ENCODE peak calls at places on chromosomes 3 and 15, in seven cellular contexts. M is IMR-90, H is neuronal stem cell, Y is mesenchymal stem cell, K is H1, P is H9, I is trophoblast cell. T is an unnamed sample.

GRCh38 chr3:80696280-80696679 is 928.5 kb upstream of the ROBO1 start:
- DNase-seq in M (no peak), H (no peak), Y (no peak), K (no peak), P (no peak), I (peak), T (peak)

GRCh38 chr3:4994823-4995499 is 15.7 kb downstream of the BHLHE40 start:
- DNase-seq in M (peak), H (no peak), Y (peak), K (no peak), P (no peak), I (peak), T (peak)

GRCh38 chr3:112604536-112604935 is 36.4 kb downstream of the CCDC80 start:
- DNase-seq in M (peak), H (no peak), Y (peak), K (no peak), P (no peak), I (no peak), T (no peak)

GRCh38 chr3:107450254-107450653 is 72.5 kb upstream of the BBX start:
- DNase-seq in M (peak), H (no peak), Y (peak), K (no peak), P (no peak), I (no peak), T (no peak)

GRCh38 chr15:25366058-25366457 is 72.8 kb downstream of the UBE3A start:
- DNase-seq in M (no peak), H (no peak), Y (no peak), K (no peak), P (no peak), I (no peak), T (no peak)

GRCh38 chr3:45795882-45796765 is at the start of gene SLC6A20:
- DNase-seq in M (no peak), H (peak), Y (no peak), K (peak), P (peak), I (no peak), T (peak)

GRCh38 chr3:100289339-100289738 is 28.5 kb downstream of the TBC1D23 start:
- DNase-seq in M (peak), H (no peak), Y (no peak), K (no peak), P (no peak), I (no peak), T (no peak)

GRCh38 chr3:67017211-67017610 is 19.1 kb downstream of the KBTBD8 start:
- DNase-seq in M (peak), H (no peak), Y (no peak), K (no peak), P (no peak), I (peak), T (peak)

GRCh38 chr15:91908401-91908800 is 54.9 kb downstream of the SLCO3A1 start:
- DNase-seq in M (peak), H (no peak), Y (peak), K (no peak), P (no peak), I (no peak), T (no peak)

GRCh38 chr3:179653777-179654117 is 907 bp downstream of the USP13 start:
- DNase-seq in M (no peak), H (no peak), Y (no peak), K (no peak), P (no peak), I (no peak), T (no peak)

GRCh38 chr15:80934761-80935221 is 54.8 kb downstream of the MESD start:
- DNase-seq in M (peak), H (no peak), Y (peak), K (no peak), P (peak), I (no peak), T (peak)

GRCh38 chr15:93173369-93173768 is 84.4 kb upstream of the RGMA start:
- DNase-seq in M (no peak), H (no peak), Y (no peak), K (no peak), P (no peak), I (peak), T (peak)

GRCh38 chr15:59218099-59218498 is 11.5 kb downstream of the LDHAL6B start:
- DNase-seq in M (no peak), H (no peak), Y (no peak), K (no peak), P (no peak), I (no peak), T (no peak)

GRCh38 chr3:34176723-34177122 is 378.3 kb downstream of the PDCD6IP start:
- DNase-seq in M (no peak), H (no peak), Y (no peak), K (no peak), P (no peak), I (no peak), T (no peak)

GRCh38 chr15:99450896-99451358 is 114.9 kb upstream of the MEF2A start:
- DNase-seq in M (no peak), H (no peak), Y (no peak), K (peak), P (no peak), I (no peak), T (no peak)

GRCh38 chr3:12585970-12586369 is 29.1 kb downstream of the MKRN2 start:
- DNase-seq in M (no peak), H (no peak), Y (no peak), K (no peak), P (no peak), I (no peak), T (no peak)

GRCh38 chr15:31163769-31164572 is 62.4 kb upstream of the TRPM1 start:
- DNase-seq in M (no peak), H (no peak), Y (no peak), K (no peak), P (no peak), I (no peak), T (peak)

GRCh38 chr15:55319537-55320325 is 709 bp downstream of the PIGB start:
- DNase-seq in M (peak), H (no peak), Y (peak), K (no peak), P (no peak), I (no peak), T (no peak)

DNA sequence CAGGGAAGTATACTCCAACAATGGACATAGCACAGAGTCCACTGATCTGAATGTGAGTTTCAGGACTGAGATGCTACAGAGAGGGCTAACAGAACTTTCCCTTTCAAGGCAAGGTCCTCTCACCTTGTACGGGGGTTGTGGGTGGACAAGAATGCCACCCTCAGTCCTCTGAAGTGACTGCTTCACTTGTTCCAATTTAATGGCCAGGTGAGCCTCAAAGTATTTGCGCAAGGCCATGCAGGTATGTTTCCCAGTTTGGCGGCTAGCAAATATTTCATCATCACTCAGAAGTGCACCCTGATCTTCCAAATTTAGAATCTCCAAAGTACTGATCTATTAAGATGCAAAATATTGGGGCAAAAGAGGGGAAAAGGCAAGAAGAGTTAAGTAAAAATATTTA is 38.1 kb downstream of the RBM15B start:
- DNase-seq in M (no peak), H (no peak), Y (no peak), K (no peak), P (no peak), I (no peak), T (no peak)
- H4K8ac ChIP-seq in M (no peak), H (no peak), Y (no peak), K (no peak), P (no peak), I (no peak), T (no peak)

GRCh38 chr15:48564690-48565089 is 80.8 kb downstream of the FBN1 start:
- DNase-seq in M (no peak), H (no peak), Y (no peak), K (no peak), P (no peak), I (peak), T (peak)

GRCh38 chr15:48563944-48564343 is 81.6 kb downstream of the FBN1 start:
- DNase-seq in M (no peak), H (no peak), Y (no peak), K (no peak), P (no peak), I (no peak), T (no peak)

GRCh38 chr15:48569591-48570302 is 75.8 kb downstream of the FBN1 start:
- DNase-seq in M (no peak), H (no peak), Y (no peak), K (no peak), P (no peak), I (no peak), T (no peak)

GRCh38 chr15:48566669-48567068 is 78.8 kb downstream of the FBN1 start:
- DNase-seq in M (peak), H (no peak), Y (peak), K (no peak), P (no peak), I (peak), T (no peak)

GRCh38 chr15:48565560-48566482 is 79.7 kb downstream of the FBN1 start:
- DNase-seq in M (peak), H (no peak), Y (peak), K (no peak), P (no peak), I (peak), T (no peak)
- H4K8ac ChIP-seq in M (no peak), H (no peak), Y (no peak), K (no peak), P (no peak), I (no peak), T (no peak)

DNA sequence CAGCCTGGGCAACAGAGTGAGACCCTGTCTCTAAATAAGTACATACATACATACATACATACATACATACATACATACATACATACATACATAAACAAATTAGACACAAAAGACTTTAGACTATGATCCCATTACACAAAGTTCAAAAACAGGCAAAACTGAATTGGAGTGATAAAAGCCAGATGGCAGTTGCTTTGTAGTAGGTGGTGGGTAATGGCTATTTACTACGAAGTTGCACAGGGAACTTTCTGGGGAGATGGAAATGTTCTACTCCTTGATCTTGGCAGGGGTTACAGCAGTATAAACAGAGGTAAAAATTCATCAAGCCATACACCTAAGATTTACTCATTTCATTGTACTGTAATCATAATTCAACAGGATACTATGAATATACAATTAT is 63.7 kb upstream of the HRH1 start:
- DNase-seq in M (no peak), H (no peak), Y (no peak), K (no peak), P (no peak), I (no peak), T (no peak)
- H4K8ac ChIP-seq in M (no peak), H (no peak), Y (no peak), K (no peak), P (no peak), I (no peak), T (no peak)

GRCh38 chr3:188176884-188177283 is 22.9 kb downstream of the LPP start:
- DNase-seq in M (no peak), H (no peak), Y (no peak), K (no peak), P (no peak), I (no peak), T (no peak)

GRCh38 chr3:188179006-188179966 is 25.3 kb downstream of the LPP start:
- DNase-seq in M (peak), H (no peak), Y (peak), K (no peak), P (no peak), I (peak), T (peak)

GRCh38 chr3:188177721-188178120 is 23.8 kb downstream of the LPP start:
- DNase-seq in M (no peak), H (no peak), Y (no peak), K (no peak), P (no peak), I (peak), T (no peak)

GRCh38 chr3:188178293-188178950 is 24.5 kb downstream of the LPP start:
- DNase-seq in M (no peak), H (no peak), Y (no peak), K (no peak), P (no peak), I (peak), T (no peak)

DNA sequence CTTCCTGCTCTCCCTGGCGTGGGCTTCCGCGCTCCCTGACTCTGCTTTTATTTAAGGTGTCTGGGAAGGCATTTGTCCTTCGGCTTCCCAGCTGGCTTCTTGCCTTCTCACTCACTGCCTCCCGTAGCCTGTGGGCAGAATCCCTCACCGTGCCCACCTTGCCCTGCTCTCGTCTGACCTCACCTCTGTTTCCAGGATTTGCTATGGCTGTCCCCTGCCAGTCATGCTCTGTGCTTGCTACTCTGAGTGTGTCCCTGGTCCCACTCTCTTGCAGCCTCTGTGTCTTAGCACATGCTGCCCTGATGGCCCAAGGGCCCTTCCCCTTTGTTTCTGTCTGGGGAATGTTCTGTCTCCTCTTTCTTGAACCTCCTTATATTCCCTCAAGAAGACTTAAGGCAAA is 26.2 kb downstream of the LPP start:
- DNase-seq in M (no peak), H (no peak), Y (no peak), K (no peak), P (no peak), I (no peak), T (no peak)
- H4K8ac ChIP-seq in M (peak), H (no peak), Y (no peak), K (no peak), P (no peak), I (no peak), T (no peak)

DNA sequence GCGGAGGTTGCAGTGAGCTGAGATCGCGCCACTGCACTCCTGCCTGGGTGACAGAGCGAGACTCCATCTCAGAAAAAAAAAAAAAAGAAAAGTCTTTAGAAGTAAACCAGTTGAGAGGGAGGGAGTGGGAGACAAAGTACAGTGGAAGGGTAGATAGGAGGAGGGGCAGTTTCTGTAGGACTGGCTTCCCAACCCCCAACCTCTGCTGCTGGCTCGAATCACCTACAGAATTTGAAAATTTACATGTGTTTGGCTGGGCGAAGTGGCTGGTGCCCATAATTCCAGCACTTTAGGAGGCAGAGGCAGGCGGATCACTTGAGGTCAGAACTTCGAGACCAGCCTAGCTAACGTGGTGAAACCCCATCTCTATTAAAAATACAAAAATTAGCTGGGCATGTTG is 24.1 kb upstream of the SEMA4B start:
- DNase-seq in M (no peak), H (no peak), Y (no peak), K (no peak), P (peak), I (no peak), T (no peak)
- H4K8ac ChIP-seq in M (no peak), H (no peak), Y (no peak), K (no peak), P (no peak), I (no peak), T (no peak)

DNA sequence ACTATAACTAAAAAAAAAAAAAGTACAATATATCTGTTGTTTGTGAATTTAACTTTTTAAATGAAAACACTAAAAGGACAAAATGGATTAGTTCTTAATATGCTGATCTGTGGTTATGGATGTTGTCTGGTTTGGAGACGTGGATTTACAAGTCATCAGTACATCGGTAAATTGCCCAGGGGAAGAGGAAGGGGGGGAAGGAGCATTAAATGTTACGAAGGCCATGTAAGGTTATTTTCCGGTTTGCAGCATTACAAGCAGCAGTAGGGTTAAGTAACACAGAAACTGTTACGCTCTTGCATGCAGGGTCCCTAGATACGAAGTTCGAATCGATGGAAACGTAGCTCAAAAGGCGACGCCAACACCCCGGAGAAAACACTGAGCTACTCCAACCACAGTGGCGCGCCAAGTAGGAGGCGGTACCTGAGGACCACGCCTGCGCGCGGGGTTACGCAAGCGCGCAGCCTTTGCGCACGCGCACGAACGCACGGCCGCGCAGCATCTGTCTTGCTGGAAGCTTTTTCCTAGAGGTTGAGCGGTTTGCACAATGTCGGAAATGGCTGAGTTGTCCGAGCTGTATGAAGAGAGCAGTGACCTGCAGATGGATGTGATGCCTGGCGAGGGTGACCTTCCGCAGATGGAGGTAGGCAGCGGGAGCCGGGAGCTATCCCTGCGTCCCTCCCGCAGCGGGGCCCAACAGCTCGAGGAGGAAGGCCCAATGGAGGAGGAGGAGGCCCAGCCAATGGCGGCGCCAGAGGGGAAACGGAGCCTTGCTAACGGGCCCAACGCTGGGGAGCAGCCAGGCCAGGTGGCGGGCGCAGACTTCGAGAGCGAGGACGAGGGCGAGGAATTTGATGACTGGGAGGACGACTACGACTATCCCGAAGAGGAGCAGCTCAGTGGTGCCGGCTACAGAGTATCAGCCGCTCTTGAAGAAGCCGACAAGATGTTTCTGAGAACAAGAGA is at the start of gene EID1:
- DNase-seq in M (peak), H (peak), Y (peak), K (peak), P (peak), I (peak), T (peak)
- H4K8ac ChIP-seq in M (peak), H (no peak), Y (peak), K (peak), P (no peak), I (peak), T (no peak)

DNA sequence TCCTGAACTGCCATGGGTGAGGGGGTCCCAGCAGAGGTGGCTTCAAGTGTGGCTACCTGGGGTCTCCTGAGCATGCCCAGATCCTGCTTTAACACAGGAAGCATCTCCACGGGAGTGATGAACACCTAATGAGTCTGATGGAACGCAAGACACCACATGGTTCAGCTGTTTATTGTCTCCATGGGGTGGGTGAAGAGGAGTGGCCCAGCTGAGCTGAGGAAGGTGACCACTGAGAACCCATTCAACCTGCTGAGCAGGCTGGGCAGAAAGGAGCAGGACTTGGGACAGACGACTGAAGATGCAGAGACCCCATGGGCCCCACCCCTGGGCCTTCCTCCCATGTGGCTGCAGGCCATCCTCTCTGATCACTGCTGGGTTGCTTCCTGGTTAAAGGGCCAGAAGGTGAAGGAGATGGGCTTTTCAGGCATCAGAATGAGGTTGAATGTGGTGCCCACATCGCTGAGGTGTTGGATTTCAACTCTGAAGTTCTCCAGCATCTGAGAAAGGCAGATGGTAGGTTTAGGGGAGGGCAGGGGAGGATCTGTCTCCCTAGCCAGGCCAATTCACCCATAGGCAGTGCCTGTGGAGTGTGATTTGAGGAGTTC is 29.7 kb downstream of the CYP11A1 start:
- DNase-seq in M (no peak), H (no peak), Y (no peak), K (no peak), P (no peak), I (no peak), T (no peak)
- H4K8ac ChIP-seq in M (no peak), H (no peak), Y (no peak), K (no peak), P (no peak), I (no peak), T (no peak)

GRCh38 chr3:141934354-141934753 is 57.9 kb downstream of the ATP1B3 start:
- DNase-seq in M (no peak), H (no peak), Y (no peak), K (no peak), P (no peak), I (no peak), T (no peak)

GRCh38 chr3:141938011-141938350 is 61.5 kb downstream of the ATP1B3 start:
- DNase-seq in M (no peak), H (no peak), Y (no peak), K (no peak), P (no peak), I (no peak), T (no peak)

GRCh38 chr3:141929341-141929995 is 53.0 kb downstream of the ATP1B3 start:
- DNase-seq in M (no peak), H (no peak), Y (no peak), K (peak), P (no peak), I (no peak), T (no peak)

GRCh38 chr3:141930801-141931200 is 54.4 kb downstream of the ATP1B3 start:
- DNase-seq in M (no peak), H (no peak), Y (no peak), K (peak), P (no peak), I (no peak), T (no peak)

GRCh38 chr3:141933421-141934300 is 57.2 kb downstream of the ATP1B3 start:
- DNase-seq in M (no peak), H (no peak), Y (no peak), K (peak), P (no peak), I (no peak), T (no peak)
- H4K8ac ChIP-seq in M (no peak), H (no peak), Y (no peak), K (peak), P (no peak), I (no peak), T (no peak)

GRCh38 chr15:89898146-89898545 is 4.4 kb upstream of the AP3S2 start:
- DNase-seq in M (no peak), H (no peak), Y (no peak), K (no peak), P (no peak), I (no peak), T (peak)
- H4K8ac ChIP-seq in M (no peak), H (no peak), Y (no peak), K (no peak), P (no peak), I (no peak), T (no peak)

GRCh38 chr3:24482306-24482705 is 12.3 kb downstream of the THRB start:
- DNase-seq in M (no peak), H (no peak), Y (no peak), K (no peak), P (no peak), I (no peak), T (peak)
- H4K8ac ChIP-seq in M (no peak), H (no peak), Y (no peak), K (no peak), P (no peak), I (no peak), T (no peak)

T was measured in mesendoderm.